ENCODE peak calls at places on chromosomes 1 and 21, in seven cellular contexts. H is left ventricle myocardium inferior, Q is B cell, E is astrocyte, Z is ovary, B is Peyer's patch, I is pancreas. G is an unnamed sample.

GRCh38 chr1:67347688-67348472 is 40.2 kb downstream of the IL12RB2 start:
- DNase-seq in I (peak; percentile 42), Q (no peak), Z (peak; percentile 25), B (no peak), H (peak; percentile 20), E (peak; percentile 69), G (peak; percentile 36)

GRCh38 chr1:247367786-247368342 is 36.2 kb upstream of the ZNF496 start:
- DNase-seq in E (peak; percentile 31), Z (no peak), B (no peak), Q (no peak), H (no peak), I (no peak), G (no peak)

GRCh38 chr1:7247683-7248401 is 462.6 kb downstream of the CAMTA1 start:
- DNase-seq in Z (no peak), Q (no peak), I (no peak), B (no peak), H (no peak), E (no peak), G (no peak)

GRCh38 chr1:227392984-227393764 is 74.9 kb upstream of the CDC42BPA start:
- DNase-seq in Q (no peak), I (no peak), B (no peak), Z (no peak), H (no peak), E (no peak), G (no peak)

GRCh38 chr1:221035680-221036153 is 156.5 kb downstream of the HLX start:
- DNase-seq in H (no peak), I (no peak), Z (no peak), B (no peak), E (peak; percentile 63), Q (no peak), G (no peak)

GRCh38 chr1:185439727-185440415 is 122.8 kb upstream of the IVNS1ABP start:
- DNase-seq in H (no peak), I (no peak), E (peak; percentile 75), B (no peak), Q (no peak), Z (no peak), G (peak; percentile 40)

GRCh38 chr1:27861436-27861835 is 10.9 kb upstream of the THEMIS2 start:
- DNase-seq in H (no peak), E (no peak), B (no peak), I (no peak), Z (no peak), Q (no peak), G (no peak)

GRCh38 chr1:27119270-27119618 is 35.7 kb downstream of the SLC9A1 start:
- DNase-seq in H (no peak), E (no peak), Q (no peak), Z (no peak), I (no peak), B (no peak), G (no peak)

GRCh38 chr21:37717534-37717933 is 198.7 kb downstream of the KCNJ6 start:
- DNase-seq in I (no peak), H (no peak), E (no peak), B (no peak), Z (no peak), Q (no peak), G (no peak)

GRCh38 chr1:11779715-11780379 is 17.9 kb downstream of the C1orf167 start:
- DNase-seq in Q (no peak), E (no peak), B (no peak), I (no peak), H (no peak), Z (no peak), G (no peak)

GRCh38 chr1:58815069-58815679 is 31.3 kb upstream of the JUN start:
- DNase-seq in E (peak; percentile 99), B (peak; percentile 91), Z (peak; percentile 75), I (peak; percentile 86), H (peak; percentile 85), Q (peak; percentile 72), G (peak; percentile 83)

GRCh38 chr1:192167941-192168685 is 9.9 kb downstream of the RGS18 start:
- DNase-seq in Q (no peak), Z (no peak), B (no peak), E (peak; percentile 7), H (no peak), I (no peak), G (no peak)

GRCh38 chr1:39491146-39491921 is at the start of gene BMP8A:
- DNase-seq in Z (peak; percentile 74), I (peak; percentile 79), B (peak; percentile 81), Q (peak; percentile 68), E (no peak), H (peak; percentile 51), G (peak; percentile 92)

GRCh38 chr1:227949341-227949921 is 1.7 kb upstream of the WNT9A start:
- DNase-seq in Q (no peak), B (peak; percentile 40), Z (no peak), I (peak; percentile 8), E (no peak), H (no peak), G (no peak)

GRCh38 chr1:33347650-33347992 is 26.7 kb upstream of the A3GALT2 start:
- DNase-seq in Q (no peak), Z (no peak), E (no peak), I (no peak), B (no peak), H (no peak), G (no peak)

GRCh38 chr1:59333626-59334277 is 36.9 kb downstream of the FGGY start:
- DNase-seq in B (no peak), H (no peak), Z (no peak), E (no peak), I (no peak), Q (no peak), G (no peak)

GRCh38 chr1:174534789-174535188 is 87.0 kb downstream of the GPR52 start:
- DNase-seq in E (peak; percentile 82), I (no peak), Z (no peak), Q (no peak), B (no peak), H (no peak), G (no peak)

GRCh38 chr1:219463629-219464028 is 149.3 kb downstream of the ZC3H11B start:
- DNase-seq in B (no peak), H (no peak), Q (no peak), Z (no peak), E (no peak), I (no peak), G (no peak)

GRCh38 chr21:46036696-46037337 is 55.2 kb downstream of the COL6A1 start:
- DNase-seq in B (no peak), E (no peak), Q (no peak), I (no peak), H (no peak), Z (peak; percentile 53), G (no peak)

GRCh38 chr21:44778983-44779382 is 22.6 kb downstream of the UBE2G2 start:
- DNase-seq in Q (no peak), Z (no peak), B (no peak), I (no peak), H (no peak), E (no peak), G (no peak)

GRCh38 chr1:16163882-16164820 is 8.3 kb upstream of the EPHA2 start:
- DNase-seq in H (no peak), Q (no peak), B (no peak), I (no peak), Z (no peak), E (peak; percentile 98), G (no peak)

GRCh38 chr1:190475394-190476250 is 2.0 kb downstream of the BRINP3 start:
- DNase-seq in H (no peak), B (peak; percentile 83), E (no peak), Q (no peak), Z (no peak), I (no peak), G (no peak)

GRCh38 chr1:1087351-1088035 is 13.4 kb upstream of the RNF223 start:
- DNase-seq in B (peak; percentile 41), I (no peak), H (no peak), E (no peak), Z (peak; percentile 10), Q (no peak), G (no peak)

GRCh38 chr1:22639286-22639685 is 2.9 kb downstream of the C1QA start:
- DNase-seq in I (no peak), Q (no peak), Z (no peak), B (no peak), H (peak; percentile 27), E (peak; percentile 41), G (no peak)

GRCh38 chr1:196115641-196116040 is 492.6 kb downstream of the KCNT2 start:
- DNase-seq in Z (no peak), Q (no peak), I (peak; percentile 28), H (peak; percentile 72), B (no peak), E (peak; percentile 89), G (no peak)

GRCh38 chr1:81559662-81560350 is 240.9 kb upstream of the ADGRL2 start:
- DNase-seq in E (no peak), Z (no peak), B (no peak), H (no peak), Q (no peak), I (no peak), G (no peak)
- TF ChIP-seq CTCF in E (peak; percentile 14), Z (no peak), B (peak; percentile 9), H (peak; percentile 32), Q (peak; percentile 6), I (no peak), G (no peak)

GRCh38 chr1:14781811-14782210 is 183.3 kb downstream of the KAZN start:
- DNase-seq in Z (no peak), I (no peak), E (no peak), Q (no peak), H (no peak), B (no peak), G (no peak)

GRCh38 chr1:14783592-14783886 is 185.1 kb downstream of the KAZN start:
- DNase-seq in B (no peak), Q (no peak), I (no peak), Z (no peak), H (no peak), E (no peak), G (no peak)

GRCh38 chr1:14784790-14785773 is 186.6 kb downstream of the KAZN start:
- DNase-seq in Q (no peak), B (no peak), I (no peak), H (no peak), E (no peak), Z (no peak), G (no peak)

GRCh38 chr1:14780271-14780670 is 181.8 kb downstream of the KAZN start:
- DNase-seq in B (no peak), H (no peak), I (no peak), Z (no peak), Q (no peak), E (no peak), G (no peak)

GRCh38 chr1:14782741-14783591 is 184.5 kb downstream of the KAZN start:
- DNase-seq in Q (no peak), H (no peak), Z (no peak), B (no peak), E (no peak), I (no peak), G (no peak)
- TF ChIP-seq CTCF in Q (no peak), H (no peak), Z (no peak), B (no peak), E (no peak), I (no peak), G (no peak)

GRCh38 chr1:44170281-44170823 is 28.9 kb upstream of the KLF18 start:
- DNase-seq in I (no peak), E (peak; percentile 47), Z (no peak), Q (no peak), B (no peak), H (no peak), G (no peak)

GRCh38 chr1:44168520-44169098 is 27.2 kb upstream of the KLF18 start:
- DNase-seq in E (no peak), B (no peak), I (no peak), Z (no peak), Q (no peak), H (no peak), G (no peak)
- TF ChIP-seq CTCF in E (no peak), B (no peak), I (no peak), Z (no peak), Q (no peak), H (no peak), G (no peak)

GRCh38 chr1:236124965-236125364 is 17.4 kb upstream of the GPR137B start:
- DNase-seq in I (no peak), H (no peak), B (no peak), E (no peak), Z (no peak), Q (no peak), G (no peak)
- TF ChIP-seq CTCF in I (no peak), H (no peak), B (no peak), E (no peak), Z (no peak), Q (no peak), G (peak; percentile 2)

G was measured in GM10248.